ENCODE peak calls at places on chromosomes 16 and 17, in four cellular contexts. X, U, D and R are unnamed samples.

GRCh38 chr17:42182927-42183734 is 2.1 kb downstream of the HCRT start:
- DNase-seq in X (no peak), U (peak; percentile 75), D (peak; percentile 44), R (no peak)

GRCh38 chr16:35692824-35693223 is 2233.4 kb downstream of the TP53TG3F start:
- DNase-seq in X (no peak), U (no peak), D (no peak), R (no peak)

GRCh38 chr17:51371732-51372151 is 111.4 kb downstream of the UTP18 start:
- DNase-seq in X (peak; percentile 28), U (peak; percentile 65), D (peak; percentile 56), R (peak; percentile 14)

GRCh38 chr17:58006563-58006923 is 503 bp downstream of the SRSF1 start:
- DNase-seq in X (no peak), U (peak; percentile 90), D (no peak), R (no peak)

GRCh38 chr17:74528491-74529199 is 2.6 kb downstream of the CD300LB start:
- DNase-seq in X (peak; percentile 76), U (no peak), D (peak; percentile 98), R (no peak)

GRCh38 chr17:80175411-80175810 is 5.6 kb downstream of the CARD14 start:
- DNase-seq in X (no peak), U (no peak), D (no peak), R (no peak)

GRCh38 chr16:16083421-16084156 is 134.2 kb downstream of the ABCC1 start:
- DNase-seq in X (no peak), U (peak; percentile 66), D (peak; percentile 71), R (no peak)

GRCh38 chr16:16191493-16192167 is 31.7 kb downstream of the ABCC6 start:
- DNase-seq in X (no peak), U (no peak), D (no peak), R (no peak)

GRCh38 chr17:52064791-52065211 is 93.7 kb downstream of the CA10 start:
- DNase-seq in X (no peak), U (no peak), D (no peak), R (no peak)

GRCh38 chr16:12896562-12896961 is 4.8 kb upstream of the SHISA9 start:
- DNase-seq in X (no peak), U (peak; percentile 53), D (no peak), R (no peak)

GRCh38 chr17:19346351-19347255 is 15.9 kb downstream of the B9D1 start:
- DNase-seq in X (no peak), U (peak; percentile 74), D (peak; percentile 5), R (no peak)

GRCh38 chr17:62693616-62694415 is 66.3 kb downstream of the MRC2 start:
- DNase-seq in X (no peak), U (peak; percentile 61), D (no peak), R (no peak)

GRCh38 chr17:57774872-57775271 is 29.8 kb upstream of the CCDC182 start:
- DNase-seq in X (no peak), U (no peak), D (no peak), R (no peak)

GRCh38 chr16:50203681-50204080 is 50.6 kb downstream of the TENT4B start:
- DNase-seq in X (no peak), U (no peak), D (no peak), R (no peak)

GRCh38 chr16:11218324-11218962 is 37.6 kb downstream of the SOCS1 start:
- DNase-seq in X (no peak), U (no peak), D (no peak), R (no peak)

GRCh38 chr16:69494993-69495392 is 70.6 kb downstream of the CYB5B start:
- DNase-seq in X (no peak), U (peak; percentile 72), D (no peak), R (no peak)

GRCh38 chr17:6290488-6291196 is 144.3 kb downstream of the AIPL1 start:
- DNase-seq in X (no peak), U (no peak), D (no peak), R (no peak)

GRCh38 chr17:45261577-45262515 is at the start of gene SPATA32:
- DNase-seq in X (no peak), U (no peak), D (no peak), R (peak; percentile 89)

GRCh38 chr17:38702166-38702899 is 2.7 kb upstream of the MLLT6 start:
- DNase-seq in X (no peak), U (peak; percentile 92), D (peak; percentile 79), R (no peak)

GRCh38 chr16:81996664-81997529 is 14.4 kb downstream of the SDR42E1 start:
- DNase-seq in X (no peak), U (peak; percentile 47), D (peak; percentile 10), R (no peak)

GRCh38 chr16:69917739-69918138 is 33.4 kb upstream of the CLEC18A start:
- DNase-seq in X (no peak), U (no peak), D (no peak), R (no peak)

GRCh38 chr17:53278466-53278865 is 544.3 kb upstream of the KIF2B start:
- DNase-seq in X (no peak), U (no peak), D (no peak), R (no peak)

GRCh38 chr17:14428640-14429029 is 127.8 kb downstream of the HS3ST3B1 start:
- DNase-seq in X (no peak), U (no peak), D (no peak), R (no peak)

GRCh38 chr17:73350864-73351263 is 39.1 kb upstream of the CDC42EP4 start:
- DNase-seq in X (no peak), U (no peak), D (no peak), R (no peak)

GRCh38 chr16:65634833-65635232 is 513.0 kb upstream of the CDH11 start:
- DNase-seq in X (no peak), U (no peak), D (no peak), R (no peak)

GRCh38 chr16:72092832-72093447 is 480 bp downstream of the TXNL4B start:
- DNase-seq in X (no peak), U (peak; percentile 57), D (no peak), R (no peak)

GRCh38 chr17:67636841-67637240 is 80.9 kb upstream of the NOL11 start:
- DNase-seq in X (no peak), U (no peak), D (no peak), R (no peak)

GRCh38 chr17:21298983-21299519 is 14.5 kb downstream of the MAP2K3 start:
- DNase-seq in X (no peak), U (no peak), D (no peak), R (no peak)

GRCh38 chr17:80361495-80362220 is 53.3 kb upstream of the ENDOV start:
- DNase-seq in X (no peak), U (peak; percentile 37), D (no peak), R (no peak)

DNA sequence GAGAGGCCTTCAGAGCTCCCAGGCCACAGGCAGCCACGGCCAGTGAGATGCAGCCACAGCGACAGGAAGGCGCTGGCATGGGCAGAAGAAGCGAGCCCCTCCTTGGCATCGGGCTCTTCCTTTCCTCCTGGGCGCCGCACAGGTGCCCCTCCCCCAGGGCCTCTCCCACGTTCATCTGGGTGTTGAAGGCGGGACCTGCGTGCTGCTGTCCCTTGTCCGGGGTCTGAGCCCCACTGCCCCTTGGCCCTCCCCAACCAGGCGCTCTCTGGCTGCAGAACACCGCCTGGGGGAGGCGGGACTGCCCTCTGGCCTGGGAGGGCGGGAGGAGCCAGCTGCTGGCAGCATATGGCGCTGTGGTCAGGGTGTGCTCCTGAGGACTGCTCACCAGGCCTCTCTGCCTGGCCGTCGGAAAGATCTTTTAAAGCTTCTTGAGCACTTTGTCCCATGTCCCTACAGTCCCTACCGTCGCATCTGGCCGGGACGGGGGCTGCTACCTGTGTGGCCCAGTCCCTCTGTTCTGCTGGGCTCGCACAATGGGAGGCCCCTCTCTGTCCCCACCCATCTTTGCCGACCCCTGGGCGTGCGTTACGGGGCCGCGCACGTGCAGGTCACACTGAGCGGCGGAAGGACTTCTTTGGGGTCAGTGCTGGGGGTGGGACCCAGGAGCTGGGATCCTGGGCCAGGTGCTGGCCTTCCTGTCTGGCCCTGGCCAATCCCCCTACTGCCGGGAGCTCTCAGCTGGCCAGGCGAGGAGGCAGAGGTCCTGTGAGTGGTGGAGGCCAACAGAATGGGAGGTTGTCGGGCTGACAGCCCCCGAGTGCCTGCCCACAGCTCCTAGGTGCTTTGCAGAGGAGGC is 1.7 kb downstream of the SLC25A10 start:
- DNase-seq in X (no peak), U (peak; percentile 72), D (no peak), R (no peak)
- TF ChIP-seq SPI1 in X (no peak), U (no peak), D (no peak), R (no peak)

GRCh38 chr17:7853693-7854043 is 1.2 kb upstream of the TMEM88 start:
- DNase-seq in X (no peak), U (no peak), D (no peak), R (no peak)

GRCh38 chr17:7854078-7854777 is 638 bp upstream of the TMEM88 start:
- DNase-seq in X (no peak), U (no peak), D (no peak), R (no peak)

GRCh38 chr17:7856081-7856791 is 1.1 kb downstream of the NAA38 start:
- DNase-seq in X (no peak), U (peak; percentile 34), D (no peak), R (no peak)

GRCh38 chr17:7855643-7856080 is 796 bp downstream of the TMEM88 start:
- DNase-seq in X (no peak), U (no peak), D (no peak), R (no peak)

GRCh38 chr17:7854851-7855642 is at the start of gene TMEM88:
- DNase-seq in X (no peak), U (no peak), D (no peak), R (no peak)
- TF ChIP-seq SPI1 in X (no peak), U (no peak), D (no peak), R (no peak)

GRCh38 chr16:4344659-4345438 is 6.3 kb downstream of the PAM16 start:
- DNase-seq in X (no peak), U (no peak), D (no peak), R (no peak)
- TF ChIP-seq SPI1 in X (no peak), U (no peak), D (no peak), R (no peak)

DNA sequence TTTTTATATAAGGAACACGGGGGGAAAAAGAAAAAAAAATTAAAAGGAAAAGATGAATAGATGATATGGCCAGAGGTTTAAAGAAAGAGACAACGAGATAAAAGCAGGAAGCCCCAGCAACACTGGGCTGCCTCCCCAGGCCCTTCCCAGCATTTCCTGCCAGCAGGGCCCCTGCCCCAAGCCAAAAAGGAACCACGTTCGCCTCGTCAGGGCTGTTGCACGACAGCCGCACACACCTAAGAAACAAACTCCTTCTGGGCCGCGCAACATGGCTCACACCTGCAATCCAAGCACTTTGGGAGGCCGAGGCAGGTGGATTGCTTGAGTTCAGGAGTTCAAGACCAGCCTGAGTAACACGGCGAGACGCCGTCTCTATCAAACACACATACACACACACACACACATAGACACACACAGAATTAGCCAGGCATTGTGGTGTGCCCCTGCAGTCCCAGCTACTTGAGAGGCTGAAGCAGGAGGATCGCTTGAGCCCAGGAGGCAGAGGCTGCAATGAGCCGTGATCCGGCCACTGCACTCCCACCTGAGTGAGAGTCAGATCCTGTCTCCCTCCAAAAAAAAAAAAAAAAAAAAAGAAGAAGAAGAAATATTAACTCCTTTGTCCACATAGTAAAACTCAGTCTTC is 83.0 kb downstream of the ANKRD11 start:
- DNase-seq in X (no peak), U (no peak), D (no peak), R (no peak)
- TF ChIP-seq SPI1 in X (no peak), U (no peak), D (no peak), R (no peak)

GRCh38 chr17:44193326-44194084 is 6.2 kb downstream of the ATXN7L3 start:
- DNase-seq in X (no peak), U (no peak), D (no peak), R (no peak)
- TF ChIP-seq SPI1 in X (no peak), U (no peak), D (no peak), R (no peak)

GRCh38 chr17:50079334-50080095 is 15.6 kb upstream of the PDK2 start:
- DNase-seq in X (no peak), U (peak; percentile 76), D (no peak), R (no peak)
- TF ChIP-seq SPI1 in X (no peak), U (no peak), D (no peak), R (no peak)